ENCODE peak calls at places on chromosomes 7 and 10, in five cellular contexts. One of them, this sample, is unnamed.

GRCh38 chr7:159070422-159071148 is 74.1 kb downstream of the VIPR2 start:
- DNase-seq in HL-60: peak
- DNase-seq in HCT116: no peak
- DNase-seq in BJ: no peak
- DNase-seq in CD4-positive, alpha-beta T cell: no peak
- DNase-seq in this sample: no peak

GRCh38 chr7:101941481-101942383 is 124.3 kb downstream of the CUX1 start:
- DNase-seq in BJ: no peak
- DNase-seq in HL-60: no peak
- DNase-seq in CD4-positive, alpha-beta T cell: no peak
- DNase-seq in HCT116: peak
- DNase-seq in this sample: no peak

GRCh38 chr7:47669178-47669878 is 87.4 kb upstream of the TNS3 start:
- DNase-seq in CD4-positive, alpha-beta T cell: no peak
- DNase-seq in BJ: peak
- DNase-seq in HL-60: peak
- DNase-seq in HCT116: no peak
- DNase-seq in this sample: peak

GRCh38 chr10:47357131-47357582 is 9.0 kb downstream of the RBP3 start:
- DNase-seq in CD4-positive, alpha-beta T cell: no peak
- DNase-seq in HL-60: no peak
- DNase-seq in HCT116: no peak
- DNase-seq in BJ: no peak
- DNase-seq in this sample: no peak

GRCh38 chr7:50265968-50266694 is 38.4 kb upstream of the IKZF1 start:
- DNase-seq in HL-60: no peak
- DNase-seq in BJ: no peak
- DNase-seq in CD4-positive, alpha-beta T cell: no peak
- DNase-seq in HCT116: no peak
- DNase-seq in this sample: no peak

GRCh38 chr10:71767420-71768035 is 5.8 kb downstream of the VSIR start:
- DNase-seq in HL-60: no peak
- DNase-seq in BJ: peak
- DNase-seq in HCT116: no peak
- DNase-seq in CD4-positive, alpha-beta T cell: no peak
- DNase-seq in this sample: no peak

GRCh38 chr7:92629779-92630178 is 39.6 kb upstream of the FAM133B start:
- DNase-seq in BJ: no peak
- DNase-seq in HL-60: no peak
- DNase-seq in CD4-positive, alpha-beta T cell: no peak
- DNase-seq in HCT116: no peak
- DNase-seq in this sample: no peak

GRCh38 chr10:69580435-69580834 is 7.2 kb upstream of the NEUROG3 start:
- DNase-seq in BJ: no peak
- DNase-seq in CD4-positive, alpha-beta T cell: no peak
- DNase-seq in HCT116: no peak
- DNase-seq in HL-60: no peak
- DNase-seq in this sample: no peak

GRCh38 chr7:52735656-52736055 is 299.8 kb upstream of the POM121L12 start:
- DNase-seq in HCT116: no peak
- DNase-seq in CD4-positive, alpha-beta T cell: no peak
- DNase-seq in BJ: no peak
- DNase-seq in HL-60: no peak
- DNase-seq in this sample: no peak

GRCh38 chr7:45071528-45071927 is 17.2 kb downstream of the NACAD start:
- DNase-seq in HL-60: peak
- DNase-seq in BJ: no peak
- DNase-seq in CD4-positive, alpha-beta T cell: no peak
- DNase-seq in HCT116: no peak
- DNase-seq in this sample: no peak

GRCh38 chr7:112995091-112995824 is 91.4 kb downstream of the GPR85 start:
- DNase-seq in HCT116: no peak
- DNase-seq in BJ: peak
- DNase-seq in HL-60: no peak
- DNase-seq in CD4-positive, alpha-beta T cell: no peak
- DNase-seq in this sample: peak

GRCh38 chr10:43689618-43689954 is 40.9 kb upstream of the ZNF32 start:
- DNase-seq in BJ: no peak
- DNase-seq in CD4-positive, alpha-beta T cell: no peak
- DNase-seq in HL-60: peak
- DNase-seq in HCT116: no peak
- DNase-seq in this sample: no peak

GRCh38 chr7:159020987-159021386 is 123.7 kb downstream of the VIPR2 start:
- DNase-seq in BJ: no peak
- DNase-seq in HCT116: peak
- DNase-seq in CD4-positive, alpha-beta T cell: no peak
- DNase-seq in HL-60: no peak
- DNase-seq in this sample: no peak

GRCh38 chr7:106329971-106330733 is 45.4 kb upstream of the NAMPT start:
- DNase-seq in BJ: peak
- DNase-seq in HL-60: no peak
- DNase-seq in HCT116: no peak
- DNase-seq in CD4-positive, alpha-beta T cell: no peak
- DNase-seq in this sample: peak

GRCh38 chr7:38753347-38753746 is 122.2 kb upstream of the AMPH start:
- DNase-seq in HL-60: no peak
- DNase-seq in HCT116: no peak
- DNase-seq in BJ: no peak
- DNase-seq in CD4-positive, alpha-beta T cell: no peak
- DNase-seq in this sample: no peak

GRCh38 chr10:118204292-118204943 is 137.7 kb downstream of the FAM204A start:
- DNase-seq in CD4-positive, alpha-beta T cell: no peak
- DNase-seq in BJ: no peak
- DNase-seq in HCT116: no peak
- DNase-seq in HL-60: no peak
- DNase-seq in this sample: no peak

GRCh38 chr7:141456298-141456697 is 94.9 kb upstream of the AGK start:
- DNase-seq in BJ: no peak
- DNase-seq in CD4-positive, alpha-beta T cell: no peak
- DNase-seq in HCT116: no peak
- DNase-seq in HL-60: no peak
- DNase-seq in this sample: no peak

GRCh38 chr7:148434887-148435286 is 155.7 kb upstream of the C7orf33 start:
- DNase-seq in CD4-positive, alpha-beta T cell: no peak
- DNase-seq in HL-60: no peak
- DNase-seq in HCT116: no peak
- DNase-seq in BJ: no peak
- DNase-seq in this sample: no peak

GRCh38 chr10:130901311-130902165 is 410.0 kb downstream of the TCERG1L start:
- DNase-seq in BJ: no peak
- DNase-seq in HL-60: no peak
- DNase-seq in HCT116: no peak
- DNase-seq in CD4-positive, alpha-beta T cell: no peak
- DNase-seq in this sample: no peak

GRCh38 chr7:92730808-92731207 is 105.6 kb downstream of the CDK6 start:
- DNase-seq in HCT116: no peak
- DNase-seq in BJ: no peak
- DNase-seq in HL-60: no peak
- DNase-seq in CD4-positive, alpha-beta T cell: no peak
- DNase-seq in this sample: no peak

GRCh38 chr10:126701526-126701925 is 31.0 kb upstream of the C10orf90 start:
- DNase-seq in HCT116: no peak
- DNase-seq in BJ: no peak
- DNase-seq in CD4-positive, alpha-beta T cell: no peak
- DNase-seq in HL-60: no peak
- DNase-seq in this sample: no peak

GRCh38 chr10:116044722-116045374 is 228.2 kb downstream of the GFRA1 start:
- DNase-seq in BJ: no peak
- DNase-seq in HL-60: no peak
- DNase-seq in CD4-positive, alpha-beta T cell: no peak
- DNase-seq in HCT116: no peak
- DNase-seq in this sample: peak

GRCh38 chr10:33334170-33334838 is at the start of gene NRP1:
- DNase-seq in BJ: no peak
- DNase-seq in CD4-positive, alpha-beta T cell: no peak
- DNase-seq in HL-60: peak
- DNase-seq in HCT116: no peak
- DNase-seq in this sample: no peak

GRCh38 chr10:76939862-76940495 is 697.6 kb downstream of the KCNMA1 start:
- DNase-seq in CD4-positive, alpha-beta T cell: no peak
- DNase-seq in BJ: no peak
- DNase-seq in HL-60: no peak
- DNase-seq in HCT116: no peak
- DNase-seq in this sample: no peak

GRCh38 chr7:94298943-94299342 is 95.8 kb upstream of the COL1A2 start:
- DNase-seq in CD4-positive, alpha-beta T cell: no peak
- DNase-seq in HL-60: no peak
- DNase-seq in HCT116: no peak
- DNase-seq in BJ: peak
- DNase-seq in this sample: no peak

GRCh38 chr10:49115015-49115795 is at the start of gene VSTM4:
- DNase-seq in HL-60: no peak
- DNase-seq in CD4-positive, alpha-beta T cell: no peak
- DNase-seq in HCT116: no peak
- DNase-seq in BJ: no peak
- DNase-seq in this sample: no peak

GRCh38 chr10:49324711-49325110 is 25.7 kb downstream of the C10orf71 start:
- DNase-seq in HCT116: no peak
- DNase-seq in HL-60: peak
- DNase-seq in CD4-positive, alpha-beta T cell: no peak
- DNase-seq in BJ: no peak
- DNase-seq in this sample: no peak

GRCh38 chr10:2852574-2853323 is 214.6 kb upstream of the PFKP start:
- DNase-seq in BJ: no peak
- DNase-seq in HCT116: no peak
- DNase-seq in CD4-positive, alpha-beta T cell: no peak
- DNase-seq in HL-60: no peak
- DNase-seq in this sample: no peak

GRCh38 chr7:157474685-157475084 is 137.9 kb downstream of the DNAJB6 start:
- DNase-seq in CD4-positive, alpha-beta T cell: no peak
- DNase-seq in HL-60: peak
- DNase-seq in BJ: no peak
- DNase-seq in HCT116: peak
- DNase-seq in this sample: no peak

GRCh38 chr7:47407821-47408674 is 173.9 kb downstream of the TNS3 start:
- DNase-seq in BJ: no peak
- DNase-seq in HL-60: no peak
- DNase-seq in CD4-positive, alpha-beta T cell: no peak
- DNase-seq in HCT116: no peak
- DNase-seq in this sample: no peak

GRCh38 chr10:19935106-19935505 is 118.9 kb downstream of the PLXDC2 start:
- DNase-seq in CD4-positive, alpha-beta T cell: no peak
- DNase-seq in HCT116: no peak
- DNase-seq in HL-60: no peak
- DNase-seq in BJ: no peak
- DNase-seq in this sample: no peak

GRCh38 chr7:130356760-130357611 is 12.4 kb downstream of the CPA5 start:
- DNase-seq in HL-60: peak
- DNase-seq in CD4-positive, alpha-beta T cell: no peak
- DNase-seq in BJ: no peak
- DNase-seq in HCT116: peak
- DNase-seq in this sample: peak

GRCh38 chr7:151599401-151600227 is 79.9 kb upstream of the RHEB start:
- DNase-seq in BJ: peak
- DNase-seq in CD4-positive, alpha-beta T cell: no peak
- DNase-seq in HCT116: peak
- DNase-seq in HL-60: no peak
- DNase-seq in this sample: peak
- TF ChIP-seq CTCF in BJ: peak
- TF ChIP-seq CTCF in CD4-positive, alpha-beta T cell: no peak
- TF ChIP-seq CTCF in HCT116: peak
- TF ChIP-seq CTCF in HL-60: no peak
- TF ChIP-seq CTCF in this sample: no peak

DNA sequence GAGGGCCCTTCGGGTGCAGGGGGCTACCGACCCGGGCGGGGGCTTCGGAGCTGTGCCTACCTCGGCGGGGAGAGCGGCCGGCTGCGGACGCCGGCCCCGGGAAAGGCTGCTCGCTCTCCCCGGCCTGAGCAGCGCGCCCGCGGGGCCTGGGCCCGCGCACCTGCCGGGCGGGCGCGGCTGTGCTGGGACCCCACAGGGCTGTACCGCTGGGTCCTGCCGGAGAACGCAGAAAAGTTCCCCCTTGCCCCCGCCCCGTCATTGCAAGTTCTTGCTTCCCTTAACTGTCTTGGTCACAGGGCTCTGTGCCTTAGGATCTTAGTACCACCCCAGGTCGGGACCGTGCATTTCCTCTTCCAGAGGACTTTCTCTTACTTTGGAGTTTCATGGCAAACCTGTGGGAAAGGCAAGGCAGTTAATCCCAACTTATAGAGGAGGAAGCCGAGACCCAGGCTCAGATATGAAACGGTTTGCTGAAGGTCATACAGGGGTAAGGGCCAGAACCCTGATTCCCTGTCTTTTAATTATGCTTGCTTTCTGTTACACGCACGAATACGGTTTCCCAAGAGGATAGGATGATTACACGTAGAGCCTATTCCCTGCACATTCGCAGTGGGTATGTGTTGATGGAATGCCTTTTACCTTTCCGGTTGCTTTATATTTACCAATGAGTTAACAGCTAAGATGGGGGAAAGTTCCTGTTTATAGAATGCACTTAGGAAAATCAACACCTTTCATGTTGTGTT is 662 bp downstream of the PCGF5 start:
- DNase-seq in HL-60: peak
- DNase-seq in HCT116: no peak
- DNase-seq in CD4-positive, alpha-beta T cell: no peak
- DNase-seq in BJ: no peak
- DNase-seq in this sample: no peak
- TF ChIP-seq CTCF in HL-60: no peak
- TF ChIP-seq CTCF in HCT116: no peak
- TF ChIP-seq CTCF in CD4-positive, alpha-beta T cell: no peak
- TF ChIP-seq CTCF in BJ: no peak
- TF ChIP-seq CTCF in this sample: no peak

DNA sequence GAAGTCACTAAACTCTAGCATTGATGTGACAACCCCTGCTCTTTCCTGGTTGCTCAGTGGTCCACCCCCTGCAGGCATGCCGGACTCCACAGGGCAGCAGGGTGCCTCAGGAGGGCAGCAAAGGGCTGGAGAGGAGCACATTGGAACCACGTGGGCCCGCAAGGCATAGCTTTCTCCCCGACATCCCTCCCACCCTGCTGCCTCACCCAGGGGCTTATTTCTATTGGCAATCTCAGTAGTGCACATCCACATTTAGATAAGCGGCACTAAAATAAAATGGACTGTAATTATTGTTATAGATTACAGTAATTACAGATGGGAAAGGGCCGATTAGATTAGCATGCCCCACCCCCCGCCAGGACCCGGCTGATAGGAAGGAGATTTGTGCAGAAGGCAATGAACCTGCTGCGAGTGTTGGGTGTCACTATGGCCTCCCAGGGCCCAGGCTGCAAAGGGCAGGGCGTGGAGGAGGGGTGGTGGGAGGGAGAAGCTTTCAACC is 580.1 kb downstream of the GRID1 start:
- DNase-seq in BJ: no peak
- DNase-seq in HCT116: peak
- DNase-seq in CD4-positive, alpha-beta T cell: no peak
- DNase-seq in HL-60: no peak
- DNase-seq in this sample: no peak
- TF ChIP-seq CTCF in BJ: no peak
- TF ChIP-seq CTCF in HCT116: peak
- TF ChIP-seq CTCF in CD4-positive, alpha-beta T cell: no peak
- TF ChIP-seq CTCF in HL-60: no peak
- TF ChIP-seq CTCF in this sample: no peak

GRCh38 chr10:112996462-112996861 is 46.4 kb downstream of the TCF7L2 start:
- DNase-seq in HCT116: no peak
- DNase-seq in HL-60: no peak
- DNase-seq in CD4-positive, alpha-beta T cell: no peak
- DNase-seq in BJ: no peak
- DNase-seq in this sample: no peak
- TF ChIP-seq CTCF in HCT116: no peak
- TF ChIP-seq CTCF in HL-60: no peak
- TF ChIP-seq CTCF in CD4-positive, alpha-beta T cell: no peak
- TF ChIP-seq CTCF in BJ: no peak
- TF ChIP-seq CTCF in this sample: no peak

This sample was measured in AG09319.